ENCODE peak calls at places on chromosome 1, in eight cellular contexts. J, G, W, T, F, D, Y and R are unnamed samples.

GRCh38 chr1:100360790-100361232 is 8.5 kb downstream of the CDC14A start:
- DNase-seq in J (peak; percentile 40), G (no peak), W (no peak), T (peak; percentile 17), F (no peak), D (no peak), Y (peak; percentile 47), R (no peak)

GRCh38 chr1:40789342-40789598 is 5.7 kb downstream of the KCNQ4 start:
- DNase-seq in J (no peak), G (no peak), W (no peak), T (no peak), F (no peak), D (no peak), Y (no peak), R (no peak)

GRCh38 chr1:24206516-24207394 is 19.7 kb upstream of the IFNLR1 start:
- DNase-seq in J (no peak), G (no peak), W (no peak), T (no peak), F (no peak), D (no peak), Y (no peak), R (no peak)

GRCh38 chr1:13730751-13731482 is 30.9 kb downstream of the PRDM2 start:
- DNase-seq in J (peak; percentile 62), G (no peak), W (peak; percentile 93), T (no peak), F (peak; percentile 91), D (no peak), Y (peak; percentile 9), R (no peak)

GRCh38 chr1:17008208-17008855 is 3.4 kb downstream of the ATP13A2 start:
- DNase-seq in J (no peak), G (no peak), W (no peak), T (no peak), F (no peak), D (no peak), Y (no peak), R (no peak)

GRCh38 chr1:200887036-200887435 is 7.7 kb upstream of the INAVA start:
- DNase-seq in J (no peak), G (no peak), W (no peak), T (no peak), F (no peak), D (no peak), Y (no peak), R (no peak)

GRCh38 chr1:198967566-198967965 is 328.7 kb downstream of the PTPRC start:
- DNase-seq in J (no peak), G (no peak), W (no peak), T (no peak), F (no peak), D (no peak), Y (no peak), R (no peak)

GRCh38 chr1:170290971-170291370 is 145.2 kb downstream of the NTMT2 start:
- DNase-seq in J (peak; percentile 66), G (peak; percentile 72), W (no peak), T (no peak), F (no peak), D (no peak), Y (no peak), R (no peak)

GRCh38 chr1:234845097-234845660 is 235.2 kb upstream of the IRF2BP2 start:
- DNase-seq in J (no peak), G (no peak), W (peak; percentile 70), T (no peak), F (peak; percentile 46), D (no peak), Y (no peak), R (no peak)

GRCh38 chr1:202967684-202968281 is 726 bp upstream of the CYB5R1 start:
- DNase-seq in J (no peak), G (no peak), W (peak; percentile 48), T (peak; percentile 37), F (no peak), D (peak; percentile 13), Y (peak; percentile 13), R (peak; percentile 53)

GRCh38 chr1:225830823-225831222 is 20.9 kb downstream of the EPHX1 start:
- DNase-seq in J (no peak), G (no peak), W (no peak), T (no peak), F (no peak), D (no peak), Y (no peak), R (no peak)

GRCh38 chr1:79079770-79080169 is 73.2 kb upstream of the ADGRL4 start:
- DNase-seq in J (peak; percentile 82), G (peak; percentile 80), W (no peak), T (peak; percentile 91), F (no peak), D (no peak), Y (peak; percentile 60), R (no peak)